ENCODE peak calls at places on chromosomes 4 and X, in nine cellular contexts. Y is kidney tubule cell, M is NCI-H460, V is T-helper 1 cell, I is NCI-H774, W is activated T-helper 1 cell treated with Interleukin-2 at 50 U/mL for 16 hours, N is GM12864, U is non-pigmented ciliary epithelial cell, F is AG10803. A is an unnamed sample.

GRCh38 chr4:1026115-1026514 is 14.7 kb downstream of the FGFRL1 start:
- DNase-seq in Y (peak; percentile 69), M (no peak), V (no peak), I (no peak), W (no peak), N (no peak), U (no peak), F (no peak), A (no peak)

GRCh38 chrX:122943918-122944317 is 240.2 kb upstream of the GRIA3 start:
- DNase-seq in Y (peak; percentile 1), M (no peak), V (no peak), I (no peak), W (no peak), N (no peak), U (peak; percentile 38), F (peak; percentile 13), A (no peak)

GRCh38 chr4:2484169-2484568 is 15.3 kb downstream of the RNF4 start:
- DNase-seq in Y (no peak), M (no peak), V (no peak), I (no peak), W (no peak), N (no peak), U (no peak), F (no peak), A (no peak)

GRCh38 chrX:149881081-149881711 is at the start of gene MAGEA8:
- DNase-seq in Y (no peak), M (no peak), V (no peak), I (no peak), W (no peak), N (no peak), U (no peak), F (no peak), A (no peak)

GRCh38 chrX:68511255-68511654 is 12.4 kb downstream of the YIPF6 start:
- DNase-seq in Y (peak; percentile 57), M (peak; percentile 33), V (no peak), I (no peak), W (no peak), N (no peak), U (no peak), F (peak; percentile 26), A (peak; percentile 30)

GRCh38 chr4:700587-701264 is 4.9 kb upstream of the PCGF3 start:
- DNase-seq in Y (no peak), M (no peak), V (no peak), I (no peak), W (no peak), N (no peak), U (no peak), F (no peak), A (peak; percentile 41)

GRCh38 chr4:7198440-7199128 is 6.2 kb downstream of the SORCS2 start:
- DNase-seq in Y (no peak), M (no peak), V (no peak), I (no peak), W (no peak), N (no peak), U (no peak), F (no peak), A (no peak)

GRCh38 chrX:17052776-17053175 is 106.3 kb downstream of the REPS2 start:
- DNase-seq in Y (no peak), M (no peak), V (no peak), I (no peak), W (no peak), N (no peak), U (no peak), F (no peak), A (no peak)

GRCh38 chrX:13088155-13088485 is 43.7 kb upstream of the FAM9C start:
- DNase-seq in Y (no peak), M (no peak), V (no peak), I (no peak), W (no peak), N (no peak), U (no peak), F (no peak), A (no peak)

GRCh38 chr4:3303840-3304715 is 11.3 kb downstream of the RGS12 start:
- DNase-seq in Y (no peak), M (no peak), V (no peak), I (no peak), W (no peak), N (no peak), U (no peak), F (no peak), A (no peak)

GRCh38 chr4:84722720-84723119 is 139.8 kb downstream of the CDS1 start:
- DNase-seq in Y (no peak), M (no peak), V (no peak), I (no peak), W (no peak), N (no peak), U (no peak), F (no peak), A (no peak)

GRCh38 chr4:79913581-79913980 is 159.4 kb downstream of the ANTXR2 start:
- DNase-seq in Y (peak; percentile 45), M (no peak), V (no peak), I (no peak), W (no peak), N (no peak), U (peak; percentile 55), F (peak; percentile 61), A (no peak)

GRCh38 chrX:24761306-24761705 is 67.6 kb downstream of the POLA1 start:
- DNase-seq in Y (no peak), M (peak; percentile 59), V (no peak), I (no peak), W (no peak), N (no peak), U (no peak), F (no peak), A (no peak)

GRCh38 chr4:7759221-7759620 is 180.4 kb downstream of the AFAP1 start:
- DNase-seq in Y (no peak), M (no peak), V (peak; percentile 46), I (no peak), W (peak; percentile 47), N (peak; percentile 58), U (no peak), F (no peak), A (no peak)

GRCh38 chr4:173958445-173958844 is 325.0 kb downstream of the FBXO8 start:
- DNase-seq in Y (peak; percentile 42), M (no peak), V (no peak), I (no peak), W (no peak), N (no peak), U (peak; percentile 26), F (peak; percentile 4), A (no peak)

GRCh38 chrX:134975516-134975915 is 15.3 kb upstream of the SMIM10 start:
- DNase-seq in Y (no peak), M (no peak), V (no peak), I (no peak), W (no peak), N (no peak), U (no peak), F (no peak), A (no peak)

GRCh38 chr4:109294006-109294405 is 8.5 kb downstream of the COL25A1 start:
- DNase-seq in Y (peak; percentile 14), M (no peak), V (no peak), I (no peak), W (no peak), N (peak; percentile 29), U (no peak), F (no peak), A (peak; percentile 15)

GRCh38 chr4:48554606-48555005 is 64.6 kb downstream of the ZAR1 start:
- DNase-seq in Y (no peak), M (no peak), V (no peak), I (no peak), W (no peak), N (no peak), U (no peak), F (no peak), A (no peak)

GRCh38 chr4:166839615-166840251 is 394.6 kb downstream of the SPOCK3 start:
- DNase-seq in Y (no peak), M (no peak), V (no peak), I (no peak), W (no peak), N (peak; percentile 45), U (no peak), F (no peak), A (no peak)

GRCh38 chr4:7802093-7802726 is 137.5 kb downstream of the AFAP1 start:
- DNase-seq in Y (peak; percentile 77), M (peak; percentile 56), V (peak; percentile 61), I (peak; percentile 38), W (peak; percentile 57), N (peak; percentile 56), U (no peak), F (peak; percentile 79), A (peak; percentile 67)

GRCh38 chrX:110208092-110208491 is 109.8 kb downstream of the AMMECR1 start:
- DNase-seq in Y (peak; percentile 22), M (no peak), V (no peak), I (no peak), W (no peak), N (no peak), U (no peak), F (no peak), A (no peak)

GRCh38 chr4:164768516-164768915 is 14.6 kb downstream of the SMIM31 start:
- DNase-seq in Y (peak; percentile 11), M (no peak), V (no peak), I (no peak), W (no peak), N (no peak), U (no peak), F (peak; percentile 10), A (no peak)

GRCh38 chr4:8439914-8440490 is 521 bp downstream of the ACOX3 start:
- DNase-seq in Y (no peak), M (peak; percentile 21), V (no peak), I (no peak), W (no peak), N (no peak), U (no peak), F (peak; percentile 63), A (peak; percentile 41)

GRCh38 chr4:53943345-53944085 is 120.9 kb downstream of the CHIC2 start:
- DNase-seq in Y (peak; percentile 97), M (no peak), V (no peak), I (peak; percentile 51), W (no peak), N (no peak), U (no peak), F (peak; percentile 73), A (no peak)

GRCh38 chr4:92830771-92831170 is 527.0 kb downstream of the GRID2 start:
- DNase-seq in Y (no peak), M (no peak), V (no peak), I (no peak), W (no peak), N (no peak), U (no peak), F (no peak), A (no peak)

GRCh38 chr4:188270273-188271069 is 131.2 kb downstream of the TRIML1 start:
- DNase-seq in Y (no peak), M (no peak), V (no peak), I (no peak), W (no peak), N (no peak), U (no peak), F (no peak), A (no peak)

GRCh38 chr4:139666735-139667266 is 1.2 kb downstream of the MGST2 start:
- DNase-seq in Y (peak; percentile 78), M (no peak), V (no peak), I (no peak), W (no peak), N (no peak), U (no peak), F (peak; percentile 40), A (peak; percentile 47)

GRCh38 chr4:139815646-139816601 is 150.3 kb downstream of the MGST2 start:
- DNase-seq in Y (peak; percentile 67), M (peak; percentile 12), V (no peak), I (no peak), W (no peak), N (no peak), U (peak; percentile 68), F (peak; percentile 85), A (no peak)

GRCh38 chr4:32858971-32859370 is 2138.8 kb downstream of the PCDH7 start:
- DNase-seq in Y (peak; percentile 93), M (no peak), V (no peak), I (no peak), W (no peak), N (no peak), U (peak; percentile 51), F (peak; percentile 51), A (no peak)

GRCh38 chrX:56728752-56729151 is 291 bp upstream of the NBDY start:
- DNase-seq in Y (peak; percentile 16), M (no peak), V (no peak), I (no peak), W (no peak), N (no peak), U (no peak), F (no peak), A (no peak)

GRCh38 chr4:41172772-41173171 is 41.6 kb downstream of the APBB2 start:
- DNase-seq in Y (no peak), M (no peak), V (no peak), I (no peak), W (no peak), N (no peak), U (no peak), F (no peak), A (no peak)